ENCODE peak calls at places on chromosome 1, in nine cellular contexts. A is suprapubic skin, I is transverse colon, P is IMR-90, E is right cardiac atrium, O is A549, G is SJSA1, J is ascending aorta, F is uterus. X is an unnamed sample. For H3K4me1, the result is how much of the 10 kb centered on the place peaks cover.

GRCh38 chr1:56322211-56322610 is 257.2 kb downstream of the PLPP3 start:
- DNase-seq in A (no peak), I (no peak), P (peak), E (no peak), O (no peak), G (no peak), J (no peak), F (no peak), X (no peak)

GRCh38 chr1:168879906-168880734 is 151.1 kb upstream of the DPT start:
- DNase-seq in A (no peak), I (peak), P (no peak), E (peak), O (no peak), G (no peak), J (no peak), F (peak), X (no peak)

GRCh38 chr1:63004868-63005267 is 220.9 kb downstream of the ATG4C start:
- DNase-seq in A (no peak), I (no peak), P (no peak), E (no peak), O (peak), G (no peak), J (no peak), F (no peak), X (no peak)

GRCh38 chr1:163258181-163258580 is 55.5 kb upstream of the RGS5 start:
- DNase-seq in A (no peak), I (no peak), P (peak), E (no peak), O (no peak), G (no peak), J (no peak), F (no peak), X (no peak)

GRCh38 chr1:59116920-59117542 is 179.9 kb upstream of the FGGY start:
- DNase-seq in A (no peak), I (no peak), P (peak), E (peak), O (no peak), G (peak), J (no peak), F (no peak), X (no peak)

GRCh38 chr1:241362350-241362749 is 5.3 kb upstream of the RGS7 start:
- DNase-seq in A (no peak), I (no peak), P (no peak), E (no peak), O (no peak), G (no peak), J (no peak), F (no peak), X (no peak)

GRCh38 chr1:180173451-180173850 is 18.8 kb downstream of the QSOX1 start:
- DNase-seq in A (peak), I (no peak), P (no peak), E (no peak), O (no peak), G (no peak), J (no peak), F (no peak), X (no peak)

GRCh38 chr1:210746024-210746423 is 387.9 kb downstream of the KCNH1 start:
- DNase-seq in A (no peak), I (no peak), P (no peak), E (no peak), O (no peak), G (no peak), J (no peak), F (no peak), X (no peak)

GRCh38 chr1:89523597-89524368 is 846 bp upstream of the LRRC8B start:
- DNase-seq in A (no peak), I (peak), P (peak), E (peak), O (peak), G (no peak), J (peak), F (peak), X (no peak)

GRCh38 chr1:234479310-234479559 is 256 bp upstream of the TARBP1 start:
- DNase-seq in A (no peak), I (no peak), P (no peak), E (no peak), O (no peak), G (no peak), J (no peak), F (no peak), X (no peak)

GRCh38 chr1:23902611-23903278 is 10.4 kb downstream of the CNR2 start:
- DNase-seq in A (no peak), I (no peak), P (no peak), E (no peak), O (no peak), G (no peak), J (no peak), F (no peak), X (no peak)

GRCh38 chr1:232594768-232595698 is 34.9 kb downstream of the SIPA1L2 start:
- DNase-seq in A (no peak), I (no peak), P (no peak), E (no peak), O (no peak), G (no peak), J (no peak), F (no peak), X (no peak)

GRCh38 chr1:59015708-59016107 is 231.9 kb upstream of the JUN start:
- DNase-seq in A (no peak), I (no peak), P (peak), E (peak), O (no peak), G (peak), J (no peak), F (peak), X (no peak)

GRCh38 chr1:158003409-158003805 is 10.0 kb downstream of the KIRREL1 start:
- DNase-seq in A (no peak), I (no peak), P (peak), E (no peak), O (no peak), G (peak), J (no peak), F (no peak), X (no peak)

GRCh38 chr1:228801068-228801467 is 65.8 kb downstream of the RHOU start:
- DNase-seq in A (no peak), I (no peak), P (no peak), E (no peak), O (no peak), G (peak), J (no peak), F (no peak), X (no peak)

GRCh38 chr1:168069384-168069783 is 67.3 kb downstream of the GPR161 start:
- DNase-seq in A (no peak), I (no peak), P (no peak), E (no peak), O (no peak), G (no peak), J (no peak), F (no peak), X (no peak)

GRCh38 chr1:37831809-37832208 is 23.8 kb upstream of the YRDC start:
- DNase-seq in A (no peak), I (no peak), P (no peak), E (no peak), O (no peak), G (no peak), J (no peak), F (no peak), X (no peak)

GRCh38 chr1:201752333-201752732 is 76.6 kb upstream of the IPO9 start:
- DNase-seq in A (no peak), I (no peak), P (no peak), E (no peak), O (no peak), G (no peak), J (no peak), F (no peak), X (no peak)

GRCh38 chr1:33382651-33383415 is 48.1 kb downstream of the PHC2 start:
- DNase-seq in A (no peak), I (no peak), P (no peak), E (peak), O (no peak), G (no peak), J (peak), F (no peak), X (no peak)

GRCh38 chr1:38489844-38490270 is 369.7 kb downstream of the RRAGC start:
- DNase-seq in A (no peak), I (peak), P (peak), E (no peak), O (peak), G (peak), J (no peak), F (no peak), X (no peak)

GRCh38 chr1:228101614-228101993 is 1.5 kb downstream of the C1orf35 start:
- DNase-seq in A (peak), I (no peak), P (no peak), E (no peak), O (no peak), G (no peak), J (peak), F (no peak), X (no peak)

GRCh38 chr1:53319296-53320101 is 8.4 kb downstream of the LRP8 start:
- DNase-seq in A (no peak), I (no peak), P (no peak), E (no peak), O (no peak), G (no peak), J (no peak), F (no peak), X (no peak)

GRCh38 chr1:155192346-155193274 is 15.1 kb downstream of the THBS3 start:
- DNase-seq in A (no peak), I (peak), P (no peak), E (no peak), O (no peak), G (peak), J (no peak), F (no peak), X (peak)

GRCh38 chr1:79497193-79497773 is 490.8 kb upstream of the ADGRL4 start:
- DNase-seq in A (no peak), I (no peak), P (peak), E (no peak), O (peak), G (no peak), J (no peak), F (no peak), X (no peak)

GRCh38 chr1:3610165-3610822 is 1.0 kb downstream of the MEGF6 start:
- DNase-seq in A (no peak), I (no peak), P (no peak), E (no peak), O (no peak), G (no peak), J (no peak), F (peak), X (no peak)
- H3K4me3 ChIP-seq in A (peak), I (no peak), P (no peak), E (no peak), O (peak), G (no peak), J (peak), F (no peak), X (no peak)

DNA sequence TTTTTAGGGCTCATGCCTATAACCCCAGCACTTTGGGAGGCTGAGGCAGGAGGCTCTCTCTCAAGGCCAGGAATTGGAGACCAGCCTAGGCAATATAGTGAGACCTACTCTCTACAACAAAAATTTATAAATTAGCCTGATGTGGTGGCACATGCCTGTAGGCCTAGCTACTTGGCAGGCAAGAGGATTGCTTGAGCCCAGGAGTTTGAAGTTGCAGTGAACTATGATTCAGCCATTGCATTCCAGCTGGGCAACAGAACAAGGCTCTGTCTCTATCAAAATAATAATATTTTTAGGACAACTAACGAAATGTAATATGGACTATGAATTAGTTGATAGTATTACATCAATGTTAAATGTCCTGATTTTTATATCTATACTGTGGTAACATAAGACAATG is 68.8 kb upstream of the ARID1A start:
- DNase-seq in A (no peak), I (no peak), P (peak), E (no peak), O (no peak), G (no peak), J (peak), F (no peak), X (no peak)
- H3K27ac ChIP-seq in A (peak), I (peak), P (no peak), E (no peak), O (no peak), G (no peak), J (peak), F (no peak), X (no peak)

GRCh38 chr1:22818061-22818770 is 107.6 kb downstream of the EPHB2 start:
- DNase-seq in A (no peak), I (no peak), P (no peak), E (no peak), O (no peak), G (no peak), J (no peak), F (no peak), X (no peak)
- H3K4me1 ChIP-seq in A (under half), I (under half), P (under half), E (under half), O (under half), G (under half), J (under half), F (under half), X (under half)

GRCh38 chr1:25432364-25432719 is 1.6 kb downstream of the MACO1 start:
- DNase-seq in A (no peak), I (no peak), P (no peak), E (no peak), O (no peak), G (no peak), J (no peak), F (no peak), X (no peak)
- H3K4me3 ChIP-seq in A (no peak), I (no peak), P (no peak), E (peak), O (no peak), G (no peak), J (peak), F (peak), X (peak)

DNA sequence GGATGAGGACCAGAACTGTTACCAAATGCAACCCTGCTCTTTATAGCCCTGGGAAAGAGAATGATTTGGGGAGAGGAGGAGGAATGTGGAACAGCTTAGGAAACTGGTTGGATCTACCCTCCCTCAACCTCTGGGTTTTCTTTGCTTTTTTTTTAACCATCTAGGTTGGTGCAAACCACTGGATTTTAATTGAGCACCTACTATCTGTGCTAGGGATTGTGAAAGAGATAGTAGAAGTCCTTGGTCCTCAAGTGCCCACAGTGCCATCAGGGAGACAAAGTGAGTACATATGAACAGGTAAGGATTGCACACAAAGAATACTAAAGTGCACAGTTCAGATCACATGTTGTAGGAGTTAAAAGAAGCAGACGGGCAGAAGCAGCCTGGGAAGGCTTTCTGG is 4.7 kb downstream of the TAGLN2 start:
- DNase-seq in A (no peak), I (no peak), P (no peak), E (no peak), O (no peak), G (no peak), J (no peak), F (no peak), X (no peak)
- H3K27ac ChIP-seq in A (peak), I (peak), P (no peak), E (no peak), O (no peak), G (no peak), J (no peak), F (peak), X (peak)

GRCh38 chr1:169949139-169949538 is 55.4 kb upstream of the SCYL3 start:
- DNase-seq in A (no peak), I (no peak), P (peak), E (no peak), O (no peak), G (no peak), J (no peak), F (no peak), X (no peak)
- H3K4me1 ChIP-seq in A (under half), I (under half), P (under half), E (under half), O (under half), G (under half), J (under half), F (under half), X (under half)